ENCODE peak calls at places on chromosomes 4 and X, in nine cellular contexts. P, W, G, Z, M, R, A, K and B are unnamed samples.

GRCh38 chrX:131397891-131398290 is 108.8 kb upstream of the IGSF1 start:
- DNase-seq in P (no peak), W (no peak), G (no peak), Z (no peak), M (no peak), R (no peak), A (no peak), K (no peak), B (no peak)

GRCh38 chr4:132614682-132615081 is 534.4 kb upstream of the PCDH10 start:
- DNase-seq in P (no peak), W (no peak), G (no peak), Z (no peak), M (no peak), R (no peak), A (no peak), K (no peak), B (no peak)

GRCh38 chrX:24676403-24677024 is 17.2 kb upstream of the POLA1 start:
- DNase-seq in P (no peak), W (no peak), G (no peak), Z (no peak), M (no peak), R (no peak), A (no peak), K (no peak), B (no peak)

GRCh38 chrX:40055495-40055894 is 42.3 kb downstream of the BCOR start:
- DNase-seq in P (no peak), W (no peak), G (no peak), Z (no peak), M (no peak), R (no peak), A (no peak), K (no peak), B (no peak)

GRCh38 chrX:10189317-10190268 is 32.8 kb downstream of the CLCN4 start:
- DNase-seq in P (peak), W (no peak), G (peak), Z (peak), M (peak), R (peak), A (peak), K (peak), B (peak)

GRCh38 chr4:36011381-36011780 is 232.9 kb downstream of the ARAP2 start:
- DNase-seq in P (no peak), W (no peak), G (no peak), Z (no peak), M (no peak), R (no peak), A (no peak), K (no peak), B (no peak)

GRCh38 chrX:10882484-10882883 is 228.6 kb upstream of the HCCS start:
- DNase-seq in P (no peak), W (no peak), G (no peak), Z (no peak), M (no peak), R (no peak), A (no peak), K (no peak), B (no peak)

GRCh38 chr4:137363496-137363895 is 168.8 kb downstream of the PCDH18 start:
- DNase-seq in P (no peak), W (no peak), G (no peak), Z (no peak), M (no peak), R (no peak), A (no peak), K (no peak), B (no peak)

GRCh38 chr4:161894493-161895167 is 269.2 kb downstream of the FSTL5 start:
- DNase-seq in P (no peak), W (no peak), G (no peak), Z (no peak), M (no peak), R (no peak), A (no peak), K (no peak), B (no peak)

GRCh38 chr4:147707892-147708672 is 23.8 kb upstream of the ARHGAP10 start:
- DNase-seq in P (peak), W (no peak), G (peak), Z (peak), M (no peak), R (peak), A (peak), K (peak), B (peak)

GRCh38 chr4:29033703-29034102 is 1686.5 kb upstream of the PCDH7 start:
- DNase-seq in P (no peak), W (no peak), G (no peak), Z (no peak), M (no peak), R (no peak), A (no peak), K (no peak), B (no peak)

GRCh38 chrX:44470816-44471215 is 71.8 kb downstream of the FUNDC1 start:
- DNase-seq in P (no peak), W (no peak), G (no peak), Z (no peak), M (no peak), R (no peak), A (no peak), K (no peak), B (no peak)

GRCh38 chrX:104255465-104255864 is 732 bp upstream of the ESX1 start:
- DNase-seq in P (no peak), W (no peak), G (no peak), Z (no peak), M (no peak), R (no peak), A (peak), K (no peak), B (no peak)

GRCh38 chr4:3712936-3713335 is 53.2 kb upstream of the ADRA2C start:
- DNase-seq in P (no peak), W (no peak), G (no peak), Z (no peak), M (peak), R (no peak), A (no peak), K (no peak), B (no peak)

GRCh38 chrX:44244008-44244407 is 99.5 kb downstream of the EFHC2 start:
- DNase-seq in P (no peak), W (no peak), G (no peak), Z (no peak), M (no peak), R (no peak), A (no peak), K (peak), B (no peak)

GRCh38 chr4:77564231-77564630 is 41.4 kb upstream of the CXCL13 start:
- DNase-seq in P (peak), W (no peak), G (peak), Z (peak), M (no peak), R (no peak), A (no peak), K (no peak), B (no peak)

GRCh38 chr4:169059294-169060201 is 49.5 kb upstream of the CBR4 start:
- DNase-seq in P (no peak), W (no peak), G (no peak), Z (no peak), M (peak), R (no peak), A (no peak), K (no peak), B (no peak)
- TF ChIP-seq POLR2AphosphoS5 in P (no peak), W (no peak), G (no peak), Z (no peak), M (no peak), R (no peak), A (no peak), K (no peak), B (no peak)

GRCh38 chr4:140372607-140373327 is 679 bp upstream of the SCOC start:
- DNase-seq in P (no peak), W (peak), G (no peak), Z (no peak), M (no peak), R (peak), A (no peak), K (peak), B (peak)
- TF ChIP-seq POLR2A in P (no peak), W (no peak), G (no peak), Z (no peak), M (no peak), R (no peak), A (no peak), K (no peak), B (no peak)

GRCh38 chr4:156949373-156949814 is 22.2 kb downstream of the PDGFC start:
- DNase-seq in P (no peak), W (no peak), G (no peak), Z (no peak), M (no peak), R (peak), A (no peak), K (no peak), B (no peak)
- TF ChIP-seq POLR2AphosphoS5 in P (no peak), W (no peak), G (no peak), Z (no peak), M (no peak), R (no peak), A (no peak), K (no peak), B (no peak)

GRCh38 chrX:139932077-139932900 is 564 bp downstream of the ATP11C start:
- DNase-seq in P (peak), W (no peak), G (peak), Z (no peak), M (peak), R (no peak), A (no peak), K (no peak), B (peak)
- TF ChIP-seq POLR2A in P (no peak), W (no peak), G (no peak), Z (no peak), M (no peak), R (no peak), A (no peak), K (peak), B (no peak)

GRCh38 chr4:8594097-8595038 is 1.8 kb downstream of the CPZ start:
- DNase-seq in P (peak), W (peak), G (no peak), Z (peak), M (no peak), R (peak), A (peak), K (peak), B (peak)
- TF ChIP-seq POLR2AphosphoS5 in P (no peak), W (no peak), G (no peak), Z (no peak), M (no peak), R (no peak), A (no peak), K (no peak), B (no peak)

GRCh38 chr4:17578482-17578891 is 1.5 kb downstream of the LAP3 start:
- DNase-seq in P (no peak), W (peak), G (no peak), Z (no peak), M (no peak), R (no peak), A (no peak), K (no peak), B (peak)

GRCh38 chr4:17574206-17574605 is 2.8 kb upstream of the LAP3 start:
- DNase-seq in P (no peak), W (no peak), G (no peak), Z (no peak), M (no peak), R (no peak), A (no peak), K (no peak), B (no peak)

GRCh38 chr4:17580969-17581368 is 4.0 kb downstream of the LAP3 start:
- DNase-seq in P (no peak), W (no peak), G (no peak), Z (no peak), M (no peak), R (no peak), A (no peak), K (no peak), B (no peak)

GRCh38 chr4:17577660-17578481 is 873 bp downstream of the LAP3 start:
- DNase-seq in P (peak), W (no peak), G (peak), Z (peak), M (peak), R (no peak), A (no peak), K (no peak), B (peak)

DNA sequence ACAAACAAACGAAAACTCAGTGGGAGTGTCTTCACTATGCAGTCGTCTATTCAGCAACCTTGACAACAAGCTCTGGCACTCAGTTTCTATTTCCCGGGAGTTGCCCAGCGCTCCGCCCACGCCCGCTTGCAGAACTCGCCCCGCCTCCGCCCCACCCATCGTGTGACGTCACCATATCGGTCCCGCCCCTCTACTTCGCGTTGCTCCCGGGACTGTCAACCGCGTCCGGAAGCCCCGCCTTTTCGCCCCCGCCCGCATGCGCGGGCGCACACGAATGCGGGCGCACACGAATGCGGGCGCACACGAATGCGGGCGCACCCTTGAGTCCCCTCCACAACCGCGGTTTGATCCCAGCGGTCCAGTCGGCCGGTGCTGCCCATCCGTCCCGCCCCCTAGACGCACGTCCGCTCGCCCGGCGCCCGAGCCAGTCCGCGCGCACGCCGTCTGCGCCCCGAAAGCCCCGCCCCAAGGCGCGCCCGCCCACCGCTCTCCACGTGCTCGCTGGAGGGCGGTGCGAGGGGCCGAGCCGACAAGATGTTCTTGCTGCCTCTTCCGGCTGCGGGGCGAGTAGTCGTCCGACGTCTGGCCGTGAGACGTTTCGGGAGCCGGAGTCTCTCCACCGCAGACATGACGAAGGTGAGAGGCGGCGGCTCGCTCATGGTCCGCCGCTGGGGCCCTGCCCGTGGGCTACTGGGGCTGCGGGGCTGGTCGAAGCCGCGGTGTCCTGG is at the start of gene LAP3:
- DNase-seq in P (peak), W (peak), G (peak), Z (peak), M (peak), R (peak), A (peak), K (peak), B (peak)
- TF ChIP-seq POLR2A in P (no peak), W (peak), G (peak), Z (peak), M (peak), R (peak), A (peak), K (peak), B (peak)

GRCh38 chrX:134246282-134246681 is 9.3 kb downstream of the CCDC160 start:
- DNase-seq in P (no peak), W (no peak), G (no peak), Z (no peak), M (no peak), R (no peak), A (no peak), K (no peak), B (no peak)

GRCh38 chrX:134240209-134240608 is 3.2 kb downstream of the CCDC160 start:
- DNase-seq in P (no peak), W (no peak), G (no peak), Z (no peak), M (no peak), R (no peak), A (no peak), K (no peak), B (no peak)

GRCh38 chrX:134247492-134247891 is 10.5 kb downstream of the CCDC160 start:
- DNase-seq in P (no peak), W (no peak), G (no peak), Z (no peak), M (no peak), R (no peak), A (no peak), K (no peak), B (no peak)

GRCh38 chrX:134241960-134242619 is 5.1 kb downstream of the CCDC160 start:
- DNase-seq in P (no peak), W (no peak), G (no peak), Z (no peak), M (no peak), R (no peak), A (no peak), K (no peak), B (no peak)

DNA sequence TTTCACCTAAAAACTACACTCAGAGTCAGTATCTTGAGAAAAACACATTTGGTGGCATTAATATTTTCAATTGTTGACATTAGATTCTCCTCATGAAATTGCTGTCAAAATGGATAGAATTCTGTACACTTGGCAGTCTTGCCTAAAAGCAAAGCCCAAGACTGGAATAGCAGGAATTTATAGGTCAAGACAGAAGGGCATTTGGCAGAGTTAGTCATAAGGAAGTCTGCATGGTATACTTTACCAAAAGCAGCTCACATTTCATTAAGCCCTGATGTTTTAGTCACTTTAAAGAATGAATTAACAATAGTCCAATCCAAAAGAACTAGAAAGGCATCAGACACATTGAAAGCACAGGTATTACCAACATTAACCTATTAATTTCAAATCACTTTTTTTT is 7.1 kb downstream of the CCDC160 start:
- DNase-seq in P (no peak), W (no peak), G (no peak), Z (no peak), M (no peak), R (no peak), A (no peak), K (no peak), B (no peak)
- TF ChIP-seq POLR2AphosphoS5 in P (no peak), W (no peak), G (no peak), Z (no peak), M (no peak), R (no peak), A (no peak), K (no peak), B (no peak)

GRCh38 chr4:63901311-63901710 is 507.9 kb downstream of the TECRL start:
- DNase-seq in P (no peak), W (no peak), G (no peak), Z (no peak), M (no peak), R (no peak), A (no peak), K (no peak), B (no peak)
- TF ChIP-seq POLR2A in P (no peak), W (no peak), G (no peak), Z (no peak), M (no peak), R (no peak), A (no peak), K (no peak), B (no peak)

GRCh38 chr4:124631760-124632159 is 80.8 kb downstream of the ANKRD50 start:
- DNase-seq in P (peak), W (no peak), G (no peak), Z (peak), M (peak), R (no peak), A (no peak), K (peak), B (no peak)
- TF ChIP-seq POLR2AphosphoS5 in P (no peak), W (no peak), G (no peak), Z (no peak), M (no peak), R (no peak), A (no peak), K (peak), B (no peak)

GRCh38 chrX:48538641-48539344 is 721 bp upstream of the TBC1D25 start:
- DNase-seq in P (no peak), W (no peak), G (peak), Z (no peak), M (no peak), R (no peak), A (no peak), K (no peak), B (no peak)

GRCh38 chrX:48539345-48540014 is at the start of gene TBC1D25:
- DNase-seq in P (peak), W (peak), G (peak), Z (peak), M (peak), R (peak), A (peak), K (peak), B (peak)

GRCh38 chrX:48540015-48540350 is 469 bp downstream of the TBC1D25 start:
- DNase-seq in P (peak), W (no peak), G (no peak), Z (peak), M (no peak), R (peak), A (no peak), K (peak), B (no peak)

GRCh38 chrX:48540480-48540879 is 966 bp downstream of the TBC1D25 start:
- DNase-seq in P (no peak), W (no peak), G (peak), Z (no peak), M (no peak), R (no peak), A (no peak), K (no peak), B (no peak)

GRCh38 chrX:48541140-48541814 is 1.8 kb downstream of the TBC1D25 start:
- DNase-seq in P (no peak), W (no peak), G (peak), Z (no peak), M (no peak), R (no peak), A (no peak), K (no peak), B (no peak)
- TF ChIP-seq POLR2A in P (no peak), W (no peak), G (no peak), Z (no peak), M (no peak), R (no peak), A (no peak), K (no peak), B (no peak)